ENCODE peak calls at places on chromosomes 5 and 9, in five cellular contexts. P is endothelial cell of umbilical vein; C is adrenal gland; H is effector memory CD4-positive, alpha-beta T cell; W is lower lobe of right lung. K is an unnamed sample.

GRCh38 chr9:32251539-32251938 is 132.9 kb upstream of the ACO1 start:
- DNase-seq in P (peak; percentile 58), C (peak; percentile 67), H (peak; percentile 2), W (no peak), K (peak; percentile 50)

GRCh38 chr9:127608104-127608966 is 3.7 kb upstream of the STXBP1 start:
- DNase-seq in P (peak; percentile 55), C (peak; percentile 79), H (peak; percentile 73), W (peak; percentile 88), K (peak; percentile 76)

GRCh38 chr9:87245271-87245670 is 252.4 kb upstream of the DAPK1 start:
- DNase-seq in P (no peak), C (no peak), H (no peak), W (no peak), K (no peak)

GRCh38 chr5:159309689-159310433 is 20.4 kb downstream of the IL12B start:
- DNase-seq in P (no peak), C (no peak), H (no peak), W (no peak), K (no peak)

GRCh38 chr9:136363606-136364368 is at the start of gene DNLZ:
- DNase-seq in P (peak; percentile 78), C (peak; percentile 87), H (peak; percentile 81), W (peak; percentile 89), K (peak; percentile 84)

GRCh38 chr5:15285901-15286583 is 213.9 kb upstream of the FBXL7 start:
- DNase-seq in P (peak; percentile 24), C (peak; percentile 25), H (no peak), W (no peak), K (peak; percentile 27)

GRCh38 chr5:141637266-141637692 is 482 bp downstream of the RELL2 start:
- DNase-seq in P (no peak), C (peak; percentile 48), H (peak; percentile 38), W (no peak), K (peak; percentile 55)

GRCh38 chr9:95092321-95093072 is 225.0 kb downstream of the FANCC start:
- DNase-seq in P (peak; percentile 20), C (no peak), H (no peak), W (no peak), K (no peak)

GRCh38 chr5:9479361-9479760 is 66.5 kb downstream of the SEMA5A start:
- DNase-seq in P (no peak), C (no peak), H (no peak), W (no peak), K (no peak)

GRCh38 chr9:38680827-38681226 is 39.1 kb downstream of the FAM240B start:
- DNase-seq in P (no peak), C (no peak), H (no peak), W (no peak), K (no peak)

GRCh38 chr9:93600504-93600903 is 24.1 kb downstream of the PHF2 start:
- DNase-seq in P (no peak), C (no peak), H (no peak), W (no peak), K (peak; percentile 66)

GRCh38 chr5:68534131-68534940 is 318.8 kb downstream of the PIK3R1 start:
- DNase-seq in P (no peak), C (no peak), H (no peak), W (no peak), K (peak; percentile 38)

GRCh38 chr9:134344068-134344820 is 18.0 kb downstream of the RXRA start:
- DNase-seq in P (no peak), C (peak; percentile 67), H (no peak), W (peak; percentile 78), K (no peak)

GRCh38 chr9:131610231-131610761 is 65.0 kb downstream of the PRRT1B start:
- DNase-seq in P (no peak), C (no peak), H (no peak), W (no peak), K (no peak)

GRCh38 chr5:76443399-76443798 is 40.3 kb downstream of the IQGAP2 start:
- DNase-seq in P (no peak), C (peak; percentile 63), H (no peak), W (no peak), K (no peak)

GRCh38 chr5:39713224-39713911 is 288.6 kb upstream of the DAB2 start:
- DNase-seq in P (no peak), C (no peak), H (no peak), W (no peak), K (no peak)

GRCh38 chr5:35668320-35668719 is 50.7 kb downstream of the SPEF2 start:
- DNase-seq in P (no peak), C (no peak), H (no peak), W (no peak), K (no peak)

GRCh38 chr5:174000078-174000477 is 11.1 kb downstream of the C5orf47 start:
- DNase-seq in P (no peak), C (no peak), H (no peak), W (no peak), K (no peak)

GRCh38 chr9:127785933-127786772 is at the start of gene CDK9:
- DNase-seq in P (peak; percentile 83), C (peak; percentile 92), H (peak; percentile 88), W (peak; percentile 91), K (peak; percentile 92)

GRCh38 chr5:120464627-120465280 is 654 bp downstream of the PRR16 start:
- DNase-seq in P (peak; percentile 25), C (peak; percentile 36), H (no peak), W (no peak), K (peak; percentile 25)

GRCh38 chr5:89087551-89088318 is 204.8 kb upstream of the MEF2C start:
- DNase-seq in P (no peak), C (no peak), H (no peak), W (no peak), K (no peak)

GRCh38 chr9:83208065-83208850 is 145.3 kb upstream of the RASEF start:
- DNase-seq in P (peak; percentile 10), C (peak; percentile 37), H (no peak), W (no peak), K (peak; percentile 24)

GRCh38 chr5:87048156-87048555 is 219.5 kb upstream of the RASA1 start:
- DNase-seq in P (no peak), C (no peak), H (no peak), W (no peak), K (no peak)

GRCh38 chr5:172726966-172727365 is 44.0 kb downstream of the DUSP1 start:
- DNase-seq in P (no peak), C (no peak), H (no peak), W (no peak), K (no peak)

GRCh38 chr5:172729588-172729987 is 41.4 kb downstream of the DUSP1 start:
- DNase-seq in P (no peak), C (no peak), H (no peak), W (no peak), K (no peak)

GRCh38 chr5:172730222-172730621 is 40.8 kb downstream of the DUSP1 start:
- DNase-seq in P (no peak), C (no peak), H (no peak), W (no peak), K (no peak)

GRCh38 chr5:172727551-172727950 is 43.4 kb downstream of the DUSP1 start:
- DNase-seq in P (no peak), C (no peak), H (no peak), W (no peak), K (no peak)

GRCh38 chr5:172728481-172729241 is 42.3 kb downstream of the DUSP1 start:
- DNase-seq in P (no peak), C (no peak), H (no peak), W (no peak), K (no peak)
- H3K27ac ChIP-seq in P (no peak overlapping the region), C (no peak overlapping the region), H (no peak overlapping the region), W (no peak overlapping the region), K (no peak overlapping the region)

DNA sequence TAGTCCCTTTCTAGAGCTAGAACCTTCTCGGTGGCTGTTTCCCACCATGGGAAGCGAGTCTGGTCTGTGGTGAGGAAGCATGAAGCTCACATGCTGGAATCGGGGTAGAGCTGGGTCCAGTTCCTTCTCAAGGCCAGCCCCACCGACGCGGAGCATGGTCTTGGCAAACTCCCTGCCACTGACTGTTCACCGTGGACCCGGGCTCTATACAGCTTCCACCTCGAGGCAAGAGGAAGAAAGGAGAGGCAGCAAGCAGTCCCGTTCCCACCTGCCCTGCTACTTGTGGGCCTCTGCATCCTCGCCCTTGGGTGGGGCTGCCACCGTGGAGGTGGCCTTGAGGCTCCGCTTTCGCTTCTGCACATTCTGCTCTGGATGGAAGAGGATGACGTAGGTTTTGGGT is 13.7 kb downstream of the GRM6 start:
- DNase-seq in P (no peak), C (no peak), H (no peak), W (no peak), K (no peak)
- H3K9me3 ChIP-seq in P (peaks cover 4% of the 10 kb centered on the region), C (no peaks in the 10 kb centered on the region), H (no peaks in the 10 kb centered on the region), W (peaks cover 77% of the 10 kb centered on the region), K (no peaks in the 10 kb centered on the region)

GRCh38 chr5:6604946-6605345 is 27.9 kb downstream of the NSUN2 start:
- DNase-seq in P (no peak), C (no peak), H (no peak), W (no peak), K (no peak)
- H3K27ac ChIP-seq in P (no peak overlapping the region), C (no peak overlapping the region), H (no peak overlapping the region), W (no peak overlapping the region), K (no peak overlapping the region)

DNA sequence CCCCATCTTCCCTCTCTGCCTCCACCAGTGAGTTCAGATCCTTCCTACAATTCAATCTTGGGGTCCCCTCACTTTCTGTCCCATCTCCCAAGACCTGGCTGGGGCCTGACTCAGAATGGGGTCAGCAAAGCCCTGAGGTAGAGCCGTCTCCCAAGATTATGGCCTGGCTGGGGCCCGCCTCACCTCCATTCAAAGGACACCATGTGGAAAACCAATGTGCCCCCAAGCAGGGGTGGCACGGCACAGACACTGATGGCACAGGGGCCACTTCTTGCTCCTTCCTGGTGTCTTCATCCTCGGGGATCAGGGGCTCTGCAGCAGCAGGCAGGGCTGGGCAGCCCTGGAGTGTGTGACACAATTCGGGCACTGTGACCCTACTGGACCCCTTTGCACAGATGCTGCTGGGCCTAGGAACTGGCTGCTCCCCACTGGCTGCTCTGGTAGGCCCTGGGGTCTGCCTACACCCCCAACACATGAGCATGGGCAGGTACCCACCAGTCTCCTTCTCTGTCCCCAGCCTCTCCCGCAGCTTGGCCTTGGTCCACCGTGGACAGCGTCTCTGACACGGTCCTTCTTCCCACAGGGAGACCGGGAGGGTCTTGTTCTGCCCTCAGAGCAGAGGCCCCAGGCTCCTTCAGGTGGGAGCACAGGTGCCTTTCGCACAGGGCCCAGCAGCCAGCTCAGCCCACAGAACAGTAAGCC is 89.6 kb downstream of the ADAMTS2 start:
- DNase-seq in P (no peak), C (peak; percentile 14), H (no peak), W (no peak), K (no peak)
- H3K9me3 ChIP-seq in P (peaks cover 11% of the 10 kb centered on the region), C (no peaks in the 10 kb centered on the region), H (no peaks in the 10 kb centered on the region), W (no peaks in the 10 kb centered on the region), K (no peaks in the 10 kb centered on the region)

DNA sequence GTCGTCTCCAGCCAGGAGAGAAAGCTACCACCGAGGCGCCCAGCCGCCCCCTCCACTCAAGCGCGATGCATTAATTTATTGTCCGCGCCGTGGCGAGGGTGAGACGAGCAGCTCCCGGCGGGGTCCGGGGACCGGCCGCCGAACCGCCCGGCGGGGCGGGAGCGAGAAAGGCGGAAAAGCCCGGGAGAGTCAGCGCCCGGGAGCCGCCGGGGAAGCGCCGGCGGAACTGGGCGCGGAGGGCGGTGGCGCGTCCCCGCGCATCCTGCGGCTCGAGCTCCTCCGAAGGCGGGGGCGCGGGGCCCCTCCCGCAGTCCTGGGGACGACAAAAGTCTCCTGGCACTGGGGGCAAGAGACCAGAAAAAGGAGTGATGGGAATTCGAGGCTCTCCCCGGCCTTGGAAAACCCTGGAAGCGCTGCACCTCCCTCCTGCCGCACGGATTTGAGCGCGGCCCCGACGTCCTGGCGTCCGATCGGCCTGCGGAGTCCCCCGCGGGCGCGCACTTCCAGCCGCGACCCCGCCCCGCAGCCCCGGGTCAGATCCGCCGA is at the start of gene EPB41L4A:
- DNase-seq in P (peak; percentile 57), C (peak; percentile 34), H (no peak), W (peak; percentile 43), K (peak; percentile 45)
- H3K27ac ChIP-seq in P (peak within 1 kb of the TSS; percentile 39), C (peak within 1 kb of the TSS; percentile 81), H (no peak within 1 kb of the TSS), W (peak within 1 kb of the TSS; percentile 87), K (peak within 1 kb of the TSS; percentile 74)

GRCh38 chr5:56340196-56340980 is 107.3 kb upstream of the ANKRD55 start:
- DNase-seq in P (no peak), C (no peak), H (no peak), W (no peak), K (no peak)
- H3K9me3 ChIP-seq in P (no peaks in the 10 kb centered on the region), C (no peaks in the 10 kb centered on the region), H (peaks cover under 1% of the 10 kb centered on the region), W (peaks cover 1% of the 10 kb centered on the region), K (no peaks in the 10 kb centered on the region)